ENCODE peak calls at places on chromosomes 13 and 19, in five cellular contexts. P is uterus, O is tibial artery, E is breast epithelium, I is upper lobe of left lung. B is an unnamed sample. For H3K9me3 and H3K4me1, the result is how much of the 10 kb centered on the place peaks cover.

GRCh38 chr13:39148513-39148961 is 110.3 kb downstream of the NHLRC3 start:
- DNase-seq in I (no peak), O (peak), E (no peak), P (no peak), B (no peak)

GRCh38 chr19:47106819-47107200 is 6.8 kb downstream of the ZC3H4 start:
- DNase-seq in P (no peak), E (no peak), O (no peak), I (no peak), B (no peak)

GRCh38 chr13:98035373-98035772 is 81.9 kb downstream of the IPO5 start:
- DNase-seq in O (no peak), E (no peak), I (no peak), P (no peak), B (no peak)

GRCh38 chr13:54627973-54628372 is 1599.4 kb downstream of the OLFM4 start:
- DNase-seq in I (no peak), O (no peak), P (no peak), E (no peak), B (no peak)

GRCh38 chr19:40717880-40718773 is 1.2 kb downstream of the ITPKC start:
- DNase-seq in E (peak), I (no peak), O (peak), P (peak), B (no peak)

GRCh38 chr13:45004096-45004495 is 14.8 kb downstream of the GPALPP1 start:
- DNase-seq in P (no peak), I (no peak), E (no peak), O (no peak), B (no peak)

GRCh38 chr19:17779281-17779930 is 15.5 kb upstream of the B3GNT3 start:
- DNase-seq in P (no peak), E (no peak), O (peak), I (peak), B (no peak)

GRCh38 chr13:59111711-59112110 is 1052.0 kb downstream of the DIAPH3 start:
- DNase-seq in I (no peak), P (no peak), E (no peak), O (no peak), B (no peak)

GRCh38 chr13:112638157-112638750 is 50.3 kb upstream of the TUBGCP3 start:
- DNase-seq in I (no peak), O (no peak), E (peak), P (peak), B (no peak)

GRCh38 chr13:71359641-71360040 is 507.4 kb downstream of the DACH1 start:
- DNase-seq in I (no peak), P (no peak), O (no peak), E (no peak), B (no peak)

GRCh38 chr19:7743425-7743841 is 3.9 kb downstream of the CD209 start:
- DNase-seq in O (no peak), E (no peak), P (no peak), I (no peak), B (no peak)

GRCh38 chr19:3801412-3802096 is 15.4 kb upstream of the MATK start:
- DNase-seq in P (no peak), O (no peak), I (peak), E (no peak), B (no peak)

GRCh38 chr13:35470671-35471465 is 5.6 kb downstream of the MAB21L1 start:
- DNase-seq in P (peak), O (no peak), I (no peak), E (no peak), B (peak)

GRCh38 chr13:30138511-30138910 is 168.8 kb downstream of the KATNAL1 start:
- DNase-seq in E (no peak), I (no peak), O (no peak), P (no peak), B (no peak)

GRCh38 chr13:20105161-20105689 is 55.6 kb downstream of the GJA3 start:
- DNase-seq in O (no peak), E (no peak), P (no peak), I (no peak), B (no peak)

GRCh38 chr19:7216373-7216902 is 77.8 kb downstream of the INSR start:
- DNase-seq in E (no peak), O (no peak), P (no peak), I (no peak), B (no peak)

GRCh38 chr13:113161433-113161832 is 3.0 kb downstream of the PROZ start:
- DNase-seq in I (no peak), P (no peak), E (no peak), O (no peak), B (no peak)

GRCh38 chr13:109408596-109409382 is 377.6 kb downstream of the IRS2 start:
- DNase-seq in O (no peak), I (no peak), P (no peak), E (no peak), B (no peak)

GRCh38 chr13:22076658-22077057 is 405.8 kb downstream of the FGF9 start:
- DNase-seq in O (no peak), E (no peak), I (no peak), P (no peak), B (no peak)

GRCh38 chr13:43113603-43114002 is 90.2 kb downstream of the DNAJC15 start:
- DNase-seq in P (no peak), E (no peak), I (no peak), O (no peak), B (no peak)

GRCh38 chr13:48575014-48575413 is 42.1 kb upstream of the RCBTB2 start:
- DNase-seq in O (no peak), E (no peak), I (no peak), P (no peak), B (no peak)

GRCh38 chr13:84917252-84917878 is 881.9 kb downstream of the SLITRK6 start:
- DNase-seq in O (no peak), P (no peak), E (no peak), I (no peak), B (no peak)

GRCh38 chr19:28213476-28214082 is 999.4 kb downstream of the UQCRFS1 start:
- DNase-seq in I (no peak), P (no peak), E (no peak), O (no peak), B (no peak)

GRCh38 chr13:113172419-113172926 is 14.0 kb downstream of the PROZ start:
- DNase-seq in O (no peak), E (no peak), P (no peak), I (no peak), B (no peak)

GRCh38 chr19:38856813-38857212 is 7.0 kb upstream of the HNRNPL start:
- DNase-seq in I (no peak), P (no peak), E (no peak), O (no peak), B (no peak)

GRCh38 chr13:23509781-23510543 is 60.2 kb upstream of the TNFRSF19 start:
- DNase-seq in O (no peak), P (no peak), E (no peak), I (no peak), B (no peak)

GRCh38 chr13:50617134-50617721 is 226.3 kb downstream of the DLEU7 start:
- DNase-seq in E (no peak), I (no peak), P (no peak), O (no peak), B (no peak)

GRCh38 chr13:97753942-97754670 is 199.4 kb upstream of the IPO5 start:
- DNase-seq in P (no peak), E (no peak), I (no peak), O (no peak), B (no peak)

GRCh38 chr19:40279120-40279551 is 6.0 kb downstream of the AKT2 start:
- DNase-seq in I (no peak), P (peak), E (no peak), O (peak), B (peak)

GRCh38 chr19:47644743-47645499 is 36.0 kb downstream of the BICRA start:
- DNase-seq in O (no peak), P (no peak), E (no peak), I (no peak), B (no peak)

GRCh38 chr13:47426126-47426849 is 529.4 kb upstream of the HTR2A start:
- DNase-seq in I (peak), O (peak), E (no peak), P (no peak), B (peak)

GRCh38 chr13:31310781-31311180 is 111.0 kb downstream of the B3GLCT start:
- DNase-seq in O (no peak), E (no peak), P (no peak), I (no peak), B (no peak)

GRCh38 chr19:43224855-43225253 is 19.4 kb upstream of the PSG4 start:
- DNase-seq in P (no peak), I (no peak), O (no peak), E (no peak), B (no peak)

GRCh38 chr19:23901360-23901759 is 13.3 kb upstream of the ZNF726 start:
- DNase-seq in O (no peak), E (no peak), P (no peak), I (no peak), B (no peak)

GRCh38 chr19:56971230-56971629 is 130.7 kb upstream of the PEG3 start:
- DNase-seq in E (no peak), I (no peak), P (no peak), O (no peak), B (no peak)
- H3K9me3 ChIP-seq in E (under half), I (under half), P (under half), O (under half), B (under half)

DNA sequence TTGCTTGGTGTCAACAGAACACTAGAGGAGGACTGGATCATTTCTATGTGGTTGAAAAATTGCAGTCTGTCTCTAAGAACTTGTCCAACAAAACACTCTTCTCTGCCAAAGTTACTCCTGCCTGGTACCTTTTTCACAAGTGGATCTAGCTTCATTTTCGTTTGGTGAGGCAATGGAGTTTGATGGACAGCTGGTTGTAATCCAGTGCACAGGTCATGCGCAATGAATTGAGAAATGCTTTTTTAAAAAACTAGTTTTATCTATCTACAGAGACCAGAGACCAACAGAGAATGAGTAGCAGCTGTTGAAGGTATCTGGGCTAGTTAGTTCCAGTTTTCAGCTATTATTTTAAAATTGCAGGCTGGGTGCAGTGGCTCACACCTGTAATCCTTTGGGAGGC is 12.0 kb upstream of the KBTBD6 start:
- DNase-seq in P (no peak), I (no peak), E (no peak), O (no peak), B (no peak)
- H3K4me1 ChIP-seq in P (under half), I (under half), E (under half), O (under half), B (under half)

DNA sequence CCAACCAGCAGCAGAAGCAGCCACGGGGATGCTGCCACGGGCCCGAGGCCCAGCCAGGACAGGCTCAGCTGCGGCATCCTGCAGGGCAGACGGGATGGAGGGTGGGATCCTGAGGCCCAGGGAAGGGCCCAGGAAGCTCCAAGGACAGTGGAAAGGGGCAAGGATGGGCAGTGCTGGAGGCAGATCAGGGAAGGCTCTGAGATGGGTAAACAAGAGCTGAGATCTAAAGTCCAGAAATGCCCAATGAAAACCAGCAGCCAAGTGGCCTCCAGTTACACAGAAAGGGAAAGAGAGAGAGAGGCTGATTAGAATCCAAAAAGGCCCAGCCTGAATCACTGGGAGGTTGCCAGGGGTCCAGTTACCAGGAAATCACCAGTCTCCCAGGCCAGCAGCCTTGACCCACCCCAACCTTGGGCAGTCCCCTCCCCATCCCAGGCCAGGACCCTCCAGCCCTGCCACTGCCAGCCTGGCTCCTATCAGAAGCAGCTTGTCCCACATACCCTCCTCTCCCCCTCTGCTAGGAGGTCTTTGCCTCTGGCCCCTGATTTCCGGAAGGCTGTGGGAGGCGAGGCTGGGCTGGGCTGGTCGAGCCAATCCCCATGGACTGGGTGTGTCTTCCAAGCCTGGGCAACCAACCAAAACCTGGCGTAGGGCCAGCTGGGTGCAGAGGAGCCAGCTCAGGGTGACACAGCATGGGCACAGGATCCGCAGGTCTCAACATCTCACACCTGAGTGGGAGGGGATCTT is at the start of gene CYP4F11:
- DNase-seq in E (peak), O (peak), P (peak), I (no peak), B (no peak)
- H3K9me3 ChIP-seq in E (under half), O (under half), P (under half), I (under half), B (under half)

GRCh38 chr19:12952488-12953455 is 4.3 kb downstream of the GADD45GIP1 start:
- DNase-seq in O (no peak), E (no peak), P (no peak), I (no peak), B (peak)
- H3K4me1 ChIP-seq in O (under half), E (under half), P (under half), I (under half), B (under half)

GRCh38 chr13:58018020-58018419 is 386.5 kb downstream of the PCDH17 start:
- DNase-seq in I (no peak), P (no peak), E (no peak), O (no peak), B (no peak)
- H3K9me3 ChIP-seq in I (under half), P (under half), E (under half), O (under half), B (under half)

GRCh38 chr13:27022571-27023311 is 148.9 kb downstream of the USP12 start:
- DNase-seq in P (no peak), I (peak), O (no peak), E (peak), B (no peak)

GRCh38 chr13:27026396-27026795 is 145.2 kb downstream of the USP12 start:
- DNase-seq in E (no peak), O (no peak), P (no peak), I (no peak), B (no peak)

GRCh38 chr13:27023385-27023784 is 148.2 kb downstream of the USP12 start:
- DNase-seq in P (no peak), O (no peak), I (no peak), E (no peak), B (no peak)

GRCh38 chr13:27024781-27025492 is 146.7 kb downstream of the USP12 start:
- DNase-seq in P (no peak), I (no peak), E (no peak), O (no peak), B (no peak)

GRCh38 chr13:27024062-27024461 is 147.5 kb downstream of the USP12 start:
- DNase-seq in O (no peak), E (no peak), I (no peak), P (no peak), B (no peak)
- H3K4me1 ChIP-seq in O (under half), E (under half), I (under half), P (under half), B (under half)

DNA sequence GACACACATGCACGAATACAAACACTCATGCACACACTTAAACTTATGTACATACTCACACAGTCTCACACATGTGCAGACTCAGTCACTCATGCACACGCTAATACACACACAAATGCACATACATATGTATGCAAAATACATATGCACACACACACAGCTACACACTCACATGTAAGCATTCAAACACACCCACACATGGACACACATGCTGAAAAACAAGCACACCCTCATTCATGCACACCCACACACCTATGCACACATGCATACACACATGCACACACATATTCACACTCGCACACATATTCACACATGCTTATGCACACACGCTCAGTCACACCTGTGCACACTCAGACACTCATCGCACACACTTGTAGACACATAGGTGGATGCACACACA is 9.3 kb downstream of the MUC16 start:
- DNase-seq in O (no peak), E (no peak), I (no peak), P (no peak), B (no peak)
- H3K9me3 ChIP-seq in O (under half), E (under half), I (under half), P (under half), B (under half)

DNA sequence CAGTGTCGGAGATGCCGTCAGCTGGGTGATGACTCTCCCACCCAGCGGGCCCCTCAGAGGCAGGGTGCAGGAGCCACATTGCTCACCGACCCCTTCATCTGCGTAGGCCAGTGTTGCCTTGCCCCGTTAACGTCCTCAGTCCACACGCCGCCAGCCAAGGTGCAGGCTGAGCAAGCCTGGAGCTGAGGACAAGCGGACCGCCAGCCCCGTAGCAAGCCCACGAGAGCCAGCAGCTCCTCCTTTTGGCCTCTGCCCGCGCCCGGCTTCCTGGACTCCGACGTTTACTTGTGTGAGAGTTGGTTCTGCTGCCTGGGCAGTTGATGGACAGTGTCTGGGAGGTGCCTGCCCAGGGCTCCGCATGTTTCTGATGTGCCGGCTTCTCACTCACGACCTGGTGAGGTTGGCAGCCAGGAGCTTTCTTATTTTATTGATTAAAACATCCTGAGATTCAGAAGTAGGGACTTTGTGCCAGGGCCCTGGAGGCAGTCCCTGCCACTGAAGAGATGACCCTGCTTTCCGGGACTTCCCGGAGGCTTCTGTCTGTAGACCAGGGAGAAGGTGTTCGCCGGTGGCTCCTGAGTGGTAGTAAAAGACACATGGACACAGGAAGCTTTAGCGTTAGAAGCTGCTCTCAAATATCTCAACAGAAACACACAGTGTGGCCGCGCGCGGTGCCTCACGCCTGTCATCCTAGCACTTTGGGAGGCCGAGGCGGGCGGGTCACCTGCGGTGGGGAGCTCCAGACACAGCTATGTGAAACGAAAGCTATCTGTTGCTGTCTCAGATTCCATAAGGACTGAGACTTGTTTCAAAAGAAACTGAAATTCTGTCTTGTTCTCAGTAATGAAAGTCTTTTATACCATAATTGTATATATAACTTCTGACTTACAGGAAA is 5.9 kb downstream of the DAZAP1 start:
- DNase-seq in O (no peak), I (no peak), P (no peak), E (no peak), B (no peak)
- H3K4me1 ChIP-seq in O (half or more), I (half or more), P (half or more), E (half or more), B (under half)

GRCh38 chr19:54532528-54532927 is 29.9 kb downstream of the LAIR2 start:
- DNase-seq in I (no peak), E (no peak), O (no peak), P (no peak), B (no peak)

GRCh38 chr19:54535601-54536000 is 33.0 kb downstream of the LAIR2 start:
- DNase-seq in P (no peak), I (no peak), O (no peak), E (no peak), B (no peak)

GRCh38 chr19:54534156-54534555 is 31.5 kb downstream of the LAIR2 start:
- DNase-seq in P (no peak), I (no peak), O (no peak), E (no peak), B (no peak)

GRCh38 chr19:54530866-54531265 is 28.2 kb downstream of the LAIR2 start:
- DNase-seq in E (no peak), O (no peak), P (no peak), I (no peak), B (no peak)

GRCh38 chr19:54533476-54533875 is 30.8 kb downstream of the LAIR2 start:
- DNase-seq in O (no peak), E (no peak), I (no peak), P (no peak), B (no peak)
- H3K9me3 ChIP-seq in O (under half), E (under half), I (under half), P (under half), B (under half)

DNA sequence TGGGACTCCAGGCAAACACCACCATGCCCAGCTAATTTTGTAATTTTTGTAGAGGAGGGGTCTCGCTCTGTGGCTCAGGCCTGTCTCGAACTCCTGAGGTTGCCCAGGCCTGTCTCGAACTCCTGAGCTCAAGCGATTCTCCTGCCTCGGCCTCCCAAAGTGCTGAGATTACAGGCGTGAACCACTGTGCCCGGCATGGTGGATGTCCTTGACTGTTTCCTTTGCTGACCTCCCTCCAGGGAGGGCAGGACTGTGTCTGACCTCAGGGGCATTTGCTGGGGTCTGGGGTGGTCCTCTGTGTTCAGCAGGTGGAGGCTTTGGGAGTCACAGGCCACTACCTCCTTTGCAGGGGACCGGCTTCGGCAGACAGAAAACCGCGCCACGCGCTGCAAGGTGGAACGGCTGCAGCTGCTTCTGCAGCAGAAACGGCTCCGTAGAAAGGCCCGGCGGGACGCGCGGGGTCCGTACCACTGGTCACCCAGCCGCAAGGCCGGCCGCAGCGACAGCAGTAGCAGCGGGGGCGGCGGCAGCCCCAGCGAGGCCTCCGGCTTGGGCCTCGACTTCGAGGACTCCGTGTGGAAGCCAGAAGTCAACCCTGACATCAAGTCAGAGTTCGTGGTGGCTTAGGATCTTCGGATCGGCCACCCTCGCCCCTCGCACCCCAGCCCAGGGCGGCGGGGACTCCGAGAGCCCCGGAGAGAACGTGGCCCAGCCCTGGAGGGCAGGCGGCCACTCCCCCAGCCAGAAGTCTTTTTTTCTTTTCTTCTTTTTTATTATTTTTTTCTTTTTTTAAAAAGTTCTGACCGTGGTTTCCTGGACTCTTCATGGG is 8.5 kb downstream of the MIDN start:
- DNase-seq in I (no peak), E (no peak), O (no peak), P (no peak), B (no peak)
- H3K4me1 ChIP-seq in I (half or more), E (under half), O (half or more), P (half or more), B (half or more)

B was measured in right atrium auricular region.